ENCODE peak calls at places on chromosomes 1 and 21, in nine cellular contexts. E is transverse colon, G is GM12878, R is endothelial cell of umbilical vein, Z is breast epithelium, K is adrenal gland, D is heart left ventricle, J is stomach, I is A549. Y is an unnamed sample.

GRCh38 chr1:25649041-25649440 is 32.5 kb downstream of the MAN1C1 start:
- DNase-seq in E (no peak), G (no peak), R (no peak), Z (no peak), K (no peak), D (no peak), J (no peak), I (no peak), Y (no peak)

GRCh38 chr1:151377150-151377884 is 4.8 kb upstream of the SELENBP1 start:
- DNase-seq in E (peak; percentile 68), G (no peak), R (no peak), Z (no peak), K (no peak), D (no peak), J (no peak), I (no peak), Y (no peak)

GRCh38 chr21:42513151-42513984 is at the start of gene SLC37A1:
- DNase-seq in E (no peak), G (no peak), R (no peak), Z (no peak), K (no peak), D (no peak), J (peak; percentile 64), I (peak; percentile 6), Y (peak; percentile 39)

GRCh38 chr1:4622821-4623220 is 31.6 kb upstream of the AJAP1 start:
- DNase-seq in E (no peak), G (no peak), R (no peak), Z (no peak), K (no peak), D (no peak), J (no peak), I (no peak), Y (no peak)

GRCh38 chr1:116425987-116426386 is 52.9 kb downstream of the ATP1A1 start:
- DNase-seq in E (no peak), G (no peak), R (no peak), Z (no peak), K (no peak), D (no peak), J (no peak), I (no peak), Y (no peak)

GRCh38 chr1:7566417-7567375 is 204.4 kb upstream of the VAMP3 start:
- DNase-seq in E (no peak), G (no peak), R (no peak), Z (no peak), K (no peak), D (peak; percentile 9), J (no peak), I (no peak), Y (no peak)

GRCh38 chr21:45380566-45380965 is 24.4 kb upstream of the COL18A1 start:
- DNase-seq in E (no peak), G (no peak), R (no peak), Z (peak; percentile 40), K (no peak), D (peak; percentile 14), J (no peak), I (no peak), Y (no peak)

GRCh38 chr21:15370576-15370975 is 305.8 kb upstream of the NRIP1 start:
- DNase-seq in E (no peak), G (no peak), R (no peak), Z (no peak), K (no peak), D (no peak), J (no peak), I (no peak), Y (no peak)

GRCh38 chr21:39523398-39523797 is 71.6 kb downstream of the SH3BGR start:
- DNase-seq in E (peak; percentile 65), G (no peak), R (no peak), Z (no peak), K (no peak), D (peak; percentile 61), J (peak; percentile 85), I (no peak), Y (no peak)

GRCh38 chr1:173934440-173934839 is 17.3 kb upstream of the SERPINC1 start:
- DNase-seq in E (no peak), G (no peak), R (no peak), Z (no peak), K (no peak), D (no peak), J (no peak), I (no peak), Y (no peak)

GRCh38 chr21:44568261-44568660 is 5.3 kb upstream of the KRTAP10-4 start:
- DNase-seq in E (no peak), G (no peak), R (no peak), Z (peak; percentile 22), K (no peak), D (no peak), J (no peak), I (no peak), Y (no peak)

GRCh38 chr1:165647970-165648369 is 16.9 kb downstream of the MGST3 start:
- DNase-seq in E (no peak), G (no peak), R (peak; percentile 38), Z (no peak), K (no peak), D (no peak), J (no peak), I (no peak), Y (peak; percentile 70)

GRCh38 chr1:218439541-218440295 is 94.6 kb downstream of the TGFB2 start:
- DNase-seq in E (no peak), G (no peak), R (no peak), Z (no peak), K (no peak), D (peak; percentile 40), J (no peak), I (peak; percentile 19), Y (no peak)

GRCh38 chr1:229781453-229781852 is 155.4 kb downstream of the URB2 start:
- DNase-seq in E (peak; percentile 50), G (no peak), R (no peak), Z (no peak), K (no peak), D (no peak), J (peak; percentile 71), I (no peak), Y (no peak)

GRCh38 chr1:188129856-188130838 is 1301.4 kb downstream of the PLA2G4A start:
- DNase-seq in E (no peak), G (no peak), R (no peak), Z (no peak), K (no peak), D (no peak), J (no peak), I (no peak), Y (no peak)

GRCh38 chr1:157697781-157698569 is 2.6 kb downstream of the FCRL3 start:
- DNase-seq in E (no peak), G (no peak), R (no peak), Z (no peak), K (no peak), D (no peak), J (no peak), I (no peak), Y (no peak)

GRCh38 chr1:157702308-157702825 is 1.8 kb upstream of the FCRL3 start:
- DNase-seq in E (no peak), G (no peak), R (no peak), Z (no peak), K (no peak), D (no peak), J (no peak), I (no peak), Y (no peak)

GRCh38 chr1:157703981-157704380 is 3.4 kb upstream of the FCRL3 start:
- DNase-seq in E (no peak), G (no peak), R (no peak), Z (no peak), K (no peak), D (no peak), J (no peak), I (no peak), Y (no peak)

GRCh38 chr1:157700305-157700704 is 264 bp downstream of the FCRL3 start:
- DNase-seq in E (no peak), G (no peak), R (no peak), Z (no peak), K (no peak), D (no peak), J (no peak), I (no peak), Y (no peak)

GRCh38 chr1:157700711-157701110 is at the start of gene FCRL3:
- DNase-seq in E (no peak), G (no peak), R (no peak), Z (no peak), K (no peak), D (no peak), J (no peak), I (no peak), Y (no peak)
- H3K4me3 ChIP-seq in E (no peak within 1 kb of the TSS), G (no peak within 1 kb of the TSS), R (no peak within 1 kb of the TSS), Z (no peak within 1 kb of the TSS), K (no peak within 1 kb of the TSS), D (no peak within 1 kb of the TSS), J (no peak within 1 kb of the TSS), I (no peak within 1 kb of the TSS), Y (no peak within 1 kb of the TSS)

GRCh38 chr1:15848143-15848928 is 829 bp downstream of the SPEN start:
- DNase-seq in E (peak; percentile 51), G (no peak), R (peak; percentile 52), Z (no peak), K (peak; percentile 39), D (peak; percentile 40), J (peak; percentile 45), I (no peak), Y (peak; percentile 37)
- TF ChIP-seq POLR2A in E (no peak), G (no peak), R (no peak), Z (no peak), K (peak; percentile 46), D (no peak), J (no peak), I (no peak), Y (no peak)

GRCh38 chr1:85623061-85623471 is 42.5 kb downstream of the CCN1 start:
- DNase-seq in E (no peak), G (no peak), R (no peak), Z (no peak), K (no peak), D (no peak), J (no peak), I (no peak), Y (no peak)
- H3K9me3 ChIP-seq in E (peaks cover 13% of the 10 kb centered on the region), G (no peaks in the 10 kb centered on the region), R (peaks cover 3% of the 10 kb centered on the region), Z (peaks cover 8% of the 10 kb centered on the region), K (no peaks in the 10 kb centered on the region), D (peaks cover 18% of the 10 kb centered on the region), J (peaks cover 10% of the 10 kb centered on the region), I (peaks cover 25% of the 10 kb centered on the region), Y (no peaks in the 10 kb centered on the region)

GRCh38 chr21:35952651-35953340 is 107.5 kb downstream of the SETD4 start:
- DNase-seq in E (no peak), G (no peak), R (no peak), Z (no peak), K (no peak), D (no peak), J (no peak), I (no peak), Y (no peak)

DNA sequence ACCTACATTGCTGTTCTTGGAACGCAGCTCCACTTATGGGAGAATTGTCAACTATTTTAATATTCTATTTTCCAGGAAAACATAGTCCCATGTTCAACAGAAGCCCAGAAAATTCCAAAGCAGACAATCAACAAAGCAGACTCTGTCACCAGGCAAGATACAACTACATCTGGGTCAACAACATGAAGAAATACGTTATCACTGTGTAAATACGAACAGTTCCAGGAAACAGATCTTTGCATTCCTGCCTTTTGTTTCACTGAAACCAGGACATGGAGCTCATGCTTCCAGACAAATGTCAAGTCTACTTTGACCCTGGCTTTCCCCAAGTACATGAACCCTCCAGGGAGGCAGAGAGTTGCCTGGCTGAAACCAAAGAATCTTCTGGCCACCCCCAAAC is 106.8 kb downstream of the SETD4 start:
- DNase-seq in E (no peak), G (no peak), R (peak; percentile 19), Z (no peak), K (no peak), D (no peak), J (no peak), I (peak; percentile 52), Y (no peak)
- H3K4me3 ChIP-seq in E (no peak overlapping the region), G (no peak overlapping the region), R (no peak overlapping the region), Z (no peak overlapping the region), K (no peak overlapping the region), D (no peak overlapping the region), J (no peak overlapping the region), I (no peak overlapping the region), Y (no peak overlapping the region)